ENCODE peak calls at places on chromosomes 7 and 10, in six cellular contexts. A is transverse colon, X is lung, T is heart right ventricle, B is foreskin fibroblast, O is cardiac fibroblast. U is an unnamed sample.

GRCh38 chr10:120995768-120996167 is 144.6 kb downstream of the WDR11 start:
- DNase-seq in A (no peak), X (no peak), T (no peak), B (no peak), O (no peak), U (no peak)

GRCh38 chr7:82723411-82723810 is 279.8 kb upstream of the CACNA2D1 start:
- DNase-seq in A (no peak), X (no peak), T (no peak), B (no peak), O (no peak), U (no peak)

GRCh38 chr7:144384071-144384470 is 19.4 kb downstream of the NOBOX start:
- DNase-seq in A (peak), X (no peak), T (no peak), B (no peak), O (no peak), U (no peak)

GRCh38 chr7:151172273-151173141 is 5.0 kb upstream of the GBX1 start:
- DNase-seq in A (peak), X (peak), T (peak), B (peak), O (peak), U (peak)

GRCh38 chr10:72309290-72310240 is 35.8 kb downstream of the DDIT4 start:
- DNase-seq in A (peak), X (no peak), T (peak), B (peak), O (peak), U (no peak)

GRCh38 chr10:125550362-125550761 is 132.6 kb downstream of the TEX36 start:
- DNase-seq in A (no peak), X (no peak), T (no peak), B (peak), O (no peak), U (no peak)

GRCh38 chr10:9012312-9012711 is 957.8 kb downstream of the GATA3 start:
- DNase-seq in A (no peak), X (no peak), T (no peak), B (peak), O (peak), U (no peak)

GRCh38 chr7:94696981-94697670 is 41.2 kb upstream of the SGCE start:
- DNase-seq in A (peak), X (peak), T (no peak), B (peak), O (peak), U (no peak)

GRCh38 chr10:69641261-69641980 is 11.4 kb downstream of the FAM241B start:
- DNase-seq in A (no peak), X (no peak), T (no peak), B (peak), O (no peak), U (no peak)

GRCh38 chr10:27636816-27637215 is 108.8 kb downstream of the MKX start:
- DNase-seq in A (no peak), X (no peak), T (no peak), B (no peak), O (no peak), U (no peak)

GRCh38 chr10:119498889-119499864 is 43.3 kb downstream of the RGS10 start:
- DNase-seq in A (no peak), X (no peak), T (no peak), B (no peak), O (no peak), U (no peak)

GRCh38 chr10:44393051-44393630 is 8.2 kb upstream of the CXCL12 start:
- DNase-seq in A (peak), X (no peak), T (no peak), B (no peak), O (no peak), U (no peak)

GRCh38 chr7:103660455-103661371 is 214.7 kb upstream of the SLC26A5 start:
- DNase-seq in A (no peak), X (no peak), T (no peak), B (peak), O (peak), U (no peak)

GRCh38 chr7:155781433-155781832 is 30.8 kb downstream of the SHH start:
- DNase-seq in A (no peak), X (no peak), T (no peak), B (no peak), O (no peak), U (no peak)

GRCh38 chr7:120862987-120863386 is 5.0 kb upstream of the TSPAN12 start:
- DNase-seq in A (no peak), X (no peak), T (no peak), B (no peak), O (no peak), U (no peak)

GRCh38 chr10:92691591-92692084 is 1.9 kb downstream of the HHEX start:
- DNase-seq in A (peak), X (peak), T (peak), B (no peak), O (no peak), U (peak)

GRCh38 chr10:34575882-34576281 is 239.2 kb downstream of the PARD3 start:
- DNase-seq in A (no peak), X (no peak), T (no peak), B (peak), O (no peak), U (no peak)

GRCh38 chr7:113424463-113424862 is 306.1 kb upstream of the SMIM30 start:
- DNase-seq in A (no peak), X (no peak), T (no peak), B (no peak), O (no peak), U (no peak)

GRCh38 chr7:146659732-146660131 is 543.1 kb downstream of the CNTNAP2 start:
- DNase-seq in A (no peak), X (no peak), T (no peak), B (no peak), O (no peak), U (no peak)

GRCh38 chr7:135441791-135442190 is 68.1 kb downstream of the CNOT4 start:
- DNase-seq in A (no peak), X (no peak), T (no peak), B (peak), O (no peak), U (no peak)

GRCh38 chr7:151088856-151089699 is 2.8 kb downstream of the AGAP3 start:
- DNase-seq in A (peak), X (peak), T (peak), B (peak), O (peak), U (no peak)

GRCh38 chr10:16436758-16437539 is at the start of gene PTER:
- DNase-seq in A (peak), X (peak), T (peak), B (peak), O (peak), U (peak)

GRCh38 chr7:55142919-55143600 is 124.2 kb downstream of the EGFR start:
- DNase-seq in A (no peak), X (no peak), T (no peak), B (no peak), O (no peak), U (no peak)

GRCh38 chr10:4825868-4826787 is at the start of gene AKR1E2:
- DNase-seq in A (peak), X (peak), T (peak), B (peak), O (peak), U (peak)

GRCh38 chr7:151395036-151395367 is 14.8 kb downstream of the WDR86 start:
- DNase-seq in A (no peak), X (no peak), T (no peak), B (no peak), O (no peak), U (no peak)

GRCh38 chr10:4501306-4501705 is 324.7 kb upstream of the AKR1E2 start:
- DNase-seq in A (no peak), X (no peak), T (no peak), B (no peak), O (no peak), U (no peak)

GRCh38 chr7:157010588-157011332 is at the start of gene MNX1:
- DNase-seq in A (peak), X (peak), T (peak), B (no peak), O (peak), U (no peak)

GRCh38 chr10:5544216-5544805 is 19.6 kb downstream of the CALML3 start:
- DNase-seq in A (peak), X (no peak), T (no peak), B (no peak), O (no peak), U (no peak)

GRCh38 chr10:35124540-35124939 is 2.1 kb upstream of the CREM start:
- DNase-seq in A (no peak), X (no peak), T (no peak), B (no peak), O (peak), U (no peak)

GRCh38 chr10:82266438-82266837 is 391.4 kb downstream of the NRG3 start:
- DNase-seq in A (no peak), X (no peak), T (no peak), B (peak), O (peak), U (no peak)

GRCh38 chr7:149023662-149024061 is 4.6 kb downstream of the PDIA4 start:
- DNase-seq in A (no peak), X (no peak), T (no peak), B (no peak), O (no peak), U (no peak)

GRCh38 chr7:149027055-149027454 is 1.2 kb downstream of the PDIA4 start:
- DNase-seq in A (no peak), X (no peak), T (no peak), B (no peak), O (peak), U (no peak)

GRCh38 chr7:149027560-149028345 is 552 bp downstream of the PDIA4 start:
- DNase-seq in A (peak), X (no peak), T (no peak), B (no peak), O (peak), U (no peak)

GRCh38 chr7:149031353-149031910 is 3.1 kb upstream of the PDIA4 start:
- DNase-seq in A (no peak), X (no peak), T (no peak), B (no peak), O (no peak), U (no peak)

DNA sequence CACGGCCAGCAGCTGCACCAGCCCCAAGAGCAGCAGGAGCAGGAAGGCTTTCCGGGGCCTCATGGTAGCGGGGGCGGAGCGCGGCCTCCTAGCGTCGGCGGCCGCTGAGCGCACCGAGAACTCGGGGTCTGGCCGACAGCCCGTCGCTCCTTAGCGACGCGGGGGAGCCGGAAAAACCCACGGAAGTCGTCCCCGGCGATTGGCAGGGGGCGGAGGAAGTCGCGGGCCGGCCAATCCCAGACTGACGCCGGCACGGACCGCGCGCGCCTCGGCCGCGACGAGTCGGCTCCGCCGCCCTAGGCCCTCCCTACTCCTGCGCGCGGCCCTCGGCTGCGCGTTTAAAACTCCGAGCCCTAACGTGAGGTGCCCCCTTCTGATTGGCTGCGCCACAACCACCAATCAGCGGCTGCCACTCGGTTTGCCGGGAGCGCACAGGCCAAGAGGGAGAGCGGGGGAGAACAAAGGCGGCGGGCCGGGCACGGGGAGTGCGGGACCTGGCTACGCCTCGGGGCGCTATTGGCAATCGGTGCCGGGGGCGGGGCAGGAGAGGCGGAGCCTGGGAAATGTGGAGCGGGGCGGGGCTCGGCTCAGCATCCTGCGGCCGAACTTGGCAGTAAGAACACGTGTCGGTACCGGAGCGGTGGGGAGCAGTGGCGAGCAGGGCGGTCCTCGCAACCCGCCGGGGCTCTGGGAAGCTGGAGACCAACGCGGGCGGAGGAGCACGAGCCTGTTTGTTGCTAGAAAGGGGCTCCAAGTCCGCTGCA is at the start of gene PDIA4:
- DNase-seq in A (peak), X (peak), T (peak), B (peak), O (peak), U (peak)
- TF ChIP-seq CTCF in A (peak), X (no peak), T (peak), B (no peak), O (peak), U (no peak)

GRCh38 chr7:158229945-158230344 is 357.7 kb downstream of the PTPRN2 start:
- DNase-seq in A (no peak), X (no peak), T (no peak), B (no peak), O (no peak), U (no peak)

GRCh38 chr7:158227258-158227657 is 360.4 kb downstream of the PTPRN2 start:
- DNase-seq in A (no peak), X (no peak), T (no peak), B (no peak), O (no peak), U (no peak)

GRCh38 chr7:158228986-158229385 is 358.6 kb downstream of the PTPRN2 start:
- DNase-seq in A (no peak), X (no peak), T (no peak), B (no peak), O (no peak), U (no peak)

DNA sequence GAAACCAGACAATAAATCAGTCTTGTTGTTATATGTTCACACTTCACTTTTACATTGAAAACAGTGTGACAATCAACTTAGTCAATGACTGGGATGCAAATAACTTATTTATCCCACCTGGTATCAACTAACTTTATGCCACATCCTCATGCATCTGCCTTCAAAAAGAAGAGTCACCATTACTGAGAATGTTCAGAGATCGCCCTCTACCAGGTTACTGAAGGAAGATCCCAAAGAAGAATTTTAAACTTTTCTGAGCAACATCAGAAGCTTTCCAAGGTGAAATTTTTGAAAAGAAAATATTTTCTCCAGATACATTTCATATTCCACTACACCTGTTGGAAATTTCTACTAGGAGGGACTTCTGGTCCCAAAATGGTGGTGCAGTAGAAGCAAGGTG is 359.5 kb downstream of the PTPRN2 start:
- DNase-seq in A (no peak), X (no peak), T (no peak), B (no peak), O (no peak), U (no peak)
- TF ChIP-seq CTCF in A (no peak), X (no peak), T (no peak), B (no peak), O (no peak), U (no peak)

GRCh38 chr7:52260046-52260665 is 775.3 kb upstream of the POM121L12 start:
- DNase-seq in A (no peak), X (no peak), T (no peak), B (no peak), O (no peak), U (no peak)
- TF ChIP-seq CTCF in A (peak), X (no peak), T (no peak), B (no peak), O (no peak), U (no peak)

DNA sequence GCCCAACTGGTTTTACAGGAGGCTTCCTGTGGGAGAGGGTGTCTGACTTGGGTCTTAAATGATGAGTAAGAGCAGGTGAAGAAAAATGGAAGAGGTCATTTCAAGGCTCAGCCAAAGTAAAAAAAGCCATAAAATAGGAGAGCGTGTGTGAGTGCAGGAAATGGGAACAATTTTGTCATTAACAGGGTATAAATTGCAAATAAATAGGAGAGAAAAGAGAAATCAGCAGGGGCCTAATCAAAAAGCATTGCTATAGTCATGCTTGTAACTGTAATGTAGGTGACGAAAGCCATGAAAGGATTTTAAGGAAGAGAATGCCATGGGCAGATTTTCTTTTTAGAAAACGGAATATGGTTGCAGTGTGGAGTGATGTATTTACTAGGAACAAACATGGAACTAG is 15.7 kb upstream of the SEMA3A start:
- DNase-seq in A (no peak), X (no peak), T (no peak), B (no peak), O (no peak), U (no peak)
- TF ChIP-seq CTCF in A (no peak), X (no peak), T (no peak), B (no peak), O (no peak), U (no peak)

DNA sequence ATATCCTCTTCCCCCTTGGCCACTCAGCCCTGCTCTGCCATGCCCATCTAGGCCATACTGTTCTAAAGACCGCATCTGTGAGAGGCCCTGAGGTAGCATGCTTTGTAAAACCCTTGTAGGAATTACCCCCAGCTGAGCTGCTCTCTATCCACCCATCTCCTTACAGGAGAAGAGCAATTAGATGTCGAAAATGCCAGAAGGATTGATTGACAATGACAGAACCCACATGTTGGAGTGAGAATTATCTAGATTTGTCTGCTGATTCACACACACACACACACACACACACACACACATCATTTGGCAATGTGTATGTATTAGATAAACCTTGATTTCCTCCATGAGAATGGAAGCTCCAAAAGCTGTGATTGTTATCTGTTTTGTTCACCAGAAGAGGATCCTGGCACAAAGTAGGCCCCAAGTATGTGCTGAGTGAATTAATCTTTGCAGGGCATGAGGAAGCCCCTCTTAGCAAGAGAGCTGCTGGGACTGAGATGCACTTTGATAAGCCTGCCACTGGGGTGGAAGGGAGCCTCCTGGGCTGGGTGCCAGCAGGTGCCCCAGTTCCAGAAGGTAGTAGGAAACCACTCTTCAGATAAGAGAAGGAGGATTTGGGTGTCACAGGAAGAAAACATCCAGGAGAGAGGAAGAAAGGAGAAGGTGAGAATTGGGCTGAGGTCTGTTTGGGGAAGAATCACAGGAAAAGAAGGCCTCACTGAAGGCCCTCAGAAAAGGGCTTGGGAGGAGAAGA is 187.5 kb upstream of the ADO start:
- DNase-seq in A (no peak), X (no peak), T (no peak), B (no peak), O (no peak), U (no peak)
- TF ChIP-seq CTCF in A (no peak), X (no peak), T (no peak), B (no peak), O (no peak), U (no peak)

GRCh38 chr7:130668258-130669050 is at the start of gene COPG2:
- DNase-seq in A (peak), X (peak), T (peak), B (peak), O (peak), U (peak)
- TF ChIP-seq CTCF in A (no peak), X (no peak), T (no peak), B (no peak), O (peak), U (no peak)

GRCh38 chr7:29639386-29639785 is 75.8 kb downstream of the PRR15 start:
- DNase-seq in A (no peak), X (no peak), T (no peak), B (no peak), O (no peak), U (no peak)
- TF ChIP-seq CTCF in A (no peak), X (no peak), T (no peak), B (no peak), O (no peak), U (no peak)